ENCODE peak calls at places on chromosome 3, in four cellular contexts. B is fibroblast of lung, W is neural progenitor cell, Y is SK-N-SH. H is an unnamed sample.

GRCh38 chr3:71317749-71318458 is 265.6 kb downstream of the FOXP1 start:
- DNase-seq in B (peak; percentile 66), W (no peak), Y (no peak), H (no peak)

GRCh38 chr3:13019243-13019701 is 54.0 kb downstream of the IQSEC1 start:
- DNase-seq in B (peak; percentile 90), W (peak; percentile 91), Y (peak; percentile 70), H (peak; percentile 71)

GRCh38 chr3:135895106-135895733 is 70.3 kb upstream of the PPP2R3A start:
- DNase-seq in B (peak; percentile 63), W (peak; percentile 87), Y (peak; percentile 57), H (peak; percentile 75)

GRCh38 chr3:163476179-163476578 is 1602.1 kb downstream of the SI start:
- DNase-seq in B (no peak), W (no peak), Y (no peak), H (no peak)

GRCh38 chr3:29050155-29050554 is 230.7 kb upstream of the RBMS3 start:
- DNase-seq in B (no peak), W (no peak), Y (no peak), H (no peak)

GRCh38 chr3:186653984-186654383 is 11.8 kb upstream of the HRG start:
- DNase-seq in B (no peak), W (peak; percentile 48), Y (peak; percentile 32), H (peak; percentile 27)

GRCh38 chr3:125357032-125357658 is 18.0 kb downstream of the ZNF148 start:
- DNase-seq in B (peak; percentile 62), W (peak; percentile 54), Y (peak; percentile 79), H (peak; percentile 36)

GRCh38 chr3:13707456-13707855 is 158.5 kb downstream of the FBLN2 start:
- DNase-seq in B (no peak), W (no peak), Y (no peak), H (no peak)

GRCh38 chr3:160852856-160853255 is 96.8 kb downstream of the PPM1L start:
- DNase-seq in B (no peak), W (no peak), Y (no peak), H (no peak)

GRCh38 chr3:185399629-185400339 is 36.8 kb downstream of the MAP3K13 start:
- DNase-seq in B (no peak), W (no peak), Y (no peak), H (no peak)

GRCh38 chr3:173191611-173192010 is 50.6 kb upstream of the SPATA16 start:
- DNase-seq in B (peak; percentile 80), W (peak; percentile 27), Y (no peak), H (no peak)

GRCh38 chr3:59821274-59821673 is 771.4 kb upstream of the CFAP20DC start:
- DNase-seq in B (no peak), W (no peak), Y (no peak), H (no peak)

GRCh38 chr3:71025516-71025915 is 558.0 kb downstream of the FOXP1 start:
- DNase-seq in B (no peak), W (no peak), Y (no peak), H (no peak)

GRCh38 chr3:110101361-110101760 is 764.0 kb upstream of the DPPA4 start:
- DNase-seq in B (no peak), W (no peak), Y (no peak), H (no peak)

GRCh38 chr3:65401359-65401810 is 637.3 kb downstream of the MAGI1 start:
- DNase-seq in B (no peak), W (peak; percentile 52), Y (no peak), H (no peak)

GRCh38 chr3:17401912-17402311 is 340.5 kb downstream of the TBC1D5 start:
- DNase-seq in B (no peak), W (no peak), Y (no peak), H (no peak)

GRCh38 chr3:99720985-99721632 is 82.7 kb downstream of the COL8A1 start:
- DNase-seq in B (peak; percentile 59), W (no peak), Y (no peak), H (no peak)

GRCh38 chr3:86958534-86958933 is 32.4 kb downstream of the VGLL3 start:
- DNase-seq in B (peak; percentile 95), W (no peak), Y (no peak), H (no peak)

GRCh38 chr3:122589297-122589696 is 11.8 kb downstream of the PARP15 start:
- DNase-seq in B (no peak), W (no peak), Y (no peak), H (no peak)

GRCh38 chr3:127044996-127045395 is 62.1 kb downstream of the PLXNA1 start:
- DNase-seq in B (no peak), W (peak; percentile 49), Y (peak; percentile 74), H (no peak)

GRCh38 chr3:187295635-187296034 is 4.1 kb upstream of the MASP1 start:
- DNase-seq in B (no peak), W (peak; percentile 40), Y (no peak), H (no peak)

GRCh38 chr3:42421818-42422796 is 11.7 kb upstream of the LYZL4 start:
- DNase-seq in B (no peak), W (no peak), Y (no peak), H (no peak)

GRCh38 chr3:40975711-40976121 is 223.6 kb upstream of the CTNNB1 start:
- DNase-seq in B (peak; percentile 24), W (no peak), Y (no peak), H (no peak)

GRCh38 chr3:194779729-194780224 is 94.1 kb downstream of the FAM43A start:
- DNase-seq in B (peak; percentile 54), W (no peak), Y (no peak), H (no peak)

GRCh38 chr3:33060609-33061337 is 36.2 kb downstream of the GLB1 start:
- DNase-seq in B (no peak), W (no peak), Y (no peak), H (no peak)

GRCh38 chr3:124229407-124229806 is 237.5 kb upstream of the ROPN1 start:
- DNase-seq in B (peak; percentile 62), W (no peak), Y (no peak), H (no peak)

GRCh38 chr3:36707623-36708409 is 56.5 kb downstream of the DCLK3 start:
- DNase-seq in B (peak; percentile 35), W (no peak), Y (no peak), H (no peak)

GRCh38 chr3:99753268-99753975 is 64.2 kb upstream of the CMSS1 start:
- DNase-seq in B (peak; percentile 81), W (peak; percentile 79), Y (peak; percentile 39), H (peak; percentile 50)

DNA sequence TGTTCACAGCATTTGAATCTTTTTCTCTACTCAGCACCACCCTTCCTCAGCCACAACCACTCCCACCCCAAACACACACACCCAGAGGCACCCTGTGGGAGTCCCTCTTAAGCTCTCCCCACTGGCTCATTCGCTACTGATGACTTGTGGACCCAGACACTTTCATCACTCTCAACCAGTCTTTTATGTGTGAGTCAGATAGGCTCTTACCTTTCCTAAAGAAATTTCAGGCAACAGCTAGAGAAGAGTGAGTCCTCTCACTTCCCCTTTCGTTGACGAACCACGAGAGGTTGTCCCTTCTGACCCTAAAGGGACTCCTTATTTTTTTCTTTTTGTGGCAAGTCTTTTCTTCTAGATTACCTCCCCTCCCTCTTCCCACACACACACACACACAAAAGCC is 58.1 kb downstream of the ARHGAP31 start:
- DNase-seq in B (peak; percentile 58), W (no peak), Y (no peak), H (no peak)
- H3K9ac ChIP-seq in B (no peak overlapping the region), W (no peak overlapping the region), Y (no peak overlapping the region), H (no peak overlapping the region)

GRCh38 chr3:31625358-31625757 is 92.6 kb downstream of the STT3B start:
- DNase-seq in B (no peak), W (peak; percentile 5), Y (no peak), H (no peak)

GRCh38 chr3:31620656-31621055 is 87.9 kb downstream of the STT3B start:
- DNase-seq in B (peak; percentile 6), W (peak; percentile 6), Y (no peak), H (no peak)

GRCh38 chr3:31624054-31624709 is 91.5 kb downstream of the STT3B start:
- DNase-seq in B (no peak), W (no peak), Y (no peak), H (no peak)

GRCh38 chr3:31622636-31623288 is 90.0 kb downstream of the STT3B start:
- DNase-seq in B (no peak), W (no peak), Y (no peak), H (no peak)

GRCh38 chr3:31621314-31621713 is 88.6 kb downstream of the STT3B start:
- DNase-seq in B (peak; percentile 61), W (no peak), Y (no peak), H (no peak)
- H3K4me1 ChIP-seq in B (no peaks in the 10 kb centered on the region), W (peaks cover 16% of the 10 kb centered on the region), Y (no peaks in the 10 kb centered on the region), H (no peaks in the 10 kb centered on the region)

DNA sequence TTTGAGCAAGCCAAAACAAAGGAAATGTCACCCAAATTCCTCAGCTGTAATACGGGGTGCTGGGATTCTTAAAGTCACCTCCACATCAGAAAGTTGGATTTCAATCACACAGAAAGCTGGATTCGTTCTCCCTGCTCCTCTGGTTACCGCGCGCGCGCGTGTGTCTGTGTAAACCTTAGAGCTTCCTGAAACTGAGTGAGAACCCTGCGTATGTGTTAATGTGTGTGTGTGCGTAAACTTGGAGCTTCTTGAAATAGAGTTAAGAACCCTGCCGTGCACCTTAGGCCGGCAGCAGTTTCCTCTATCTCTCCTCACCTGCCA is 579 bp downstream of the LZTFL1 start:
- DNase-seq in B (peak; percentile 37), W (peak; percentile 41), Y (no peak), H (peak; percentile 12)
- H3K9ac ChIP-seq in B (peak overlapping the region; percentile 72), W (peak overlapping the region; percentile 48), Y (peak overlapping the region; percentile 82), H (no peak overlapping the region)

GRCh38 chr3:143536817-143537535 is 311.3 kb downstream of the SLC9A9 start:
- DNase-seq in B (peak; percentile 70), W (no peak), Y (no peak), H (no peak)
- H3K4me1 ChIP-seq in B (peaks cover 10% of the 10 kb centered on the region), W (no peaks in the 10 kb centered on the region), Y (peaks cover 2% of the 10 kb centered on the region), H (no peaks in the 10 kb centered on the region)

GRCh38 chr3:152376351-152377183 is 107.8 kb downstream of the MBNL1 start:
- DNase-seq in B (peak; percentile 70), W (no peak), Y (no peak), H (no peak)
- H3K9ac ChIP-seq in B (no peak overlapping the region), W (no peak overlapping the region), Y (peak overlapping the region; percentile 53), H (no peak overlapping the region)

GRCh38 chr3:69092030-69092513 is 7.3 kb downstream of the ARL6IP5 start:
- DNase-seq in B (peak; percentile 13), W (peak; percentile 46), Y (no peak), H (no peak)
- H3K4me1 ChIP-seq in B (peaks cover 47% of the 10 kb centered on the region), W (peaks cover 10% of the 10 kb centered on the region), Y (peaks cover 4% of the 10 kb centered on the region), H (peaks cover 11% of the 10 kb centered on the region)